ENCODE peak calls at places on chromosomes 3 and 15, in eight cellular contexts. T is right cardiac atrium; X is psoas muscle; B is CD8-positive, alpha-beta memory T cell; V is left ventricle myocardium inferior; F is stomach; R is PC-3; O is right lobe of liver. M is an unnamed sample.

GRCh38 chr15:89490550-89491315 is 5.7 kb downstream of the RHCG start:
- DNase-seq in T (no peak), X (no peak), B (no peak), V (no peak), F (no peak), R (no peak), O (no peak), M (no peak)

GRCh38 chr3:32238816-32239637 is 547 bp downstream of the CMTM8 start:
- DNase-seq in T (peak; percentile 32), X (peak; percentile 64), B (no peak), V (peak; percentile 43), F (peak; percentile 34), R (peak; percentile 39), O (peak; percentile 46), M (no peak)

GRCh38 chr3:177597325-177598109 is 400.2 kb upstream of the TBL1XR1 start:
- DNase-seq in T (peak; percentile 35), X (no peak), B (no peak), V (no peak), F (no peak), R (no peak), O (no peak), M (peak; percentile 63)

GRCh38 chr15:71221417-71221816 is 106.1 kb downstream of the THSD4 start:
- DNase-seq in T (no peak), X (no peak), B (no peak), V (no peak), F (no peak), R (no peak), O (no peak), M (no peak)

GRCh38 chr3:106813742-106814141 is 563.5 kb upstream of the CCDC54 start:
- DNase-seq in T (no peak), X (no peak), B (no peak), V (no peak), F (no peak), R (no peak), O (no peak), M (no peak)

GRCh38 chr3:55631766-55632331 is 144.7 kb upstream of the WNT5A start:
- DNase-seq in T (no peak), X (no peak), B (no peak), V (no peak), F (no peak), R (no peak), O (no peak), M (no peak)

GRCh38 chr3:42118762-42119361 is 27.7 kb downstream of the TRAK1 start:
- DNase-seq in T (no peak), X (peak; percentile 72), B (no peak), V (no peak), F (peak; percentile 56), R (peak; percentile 85), O (no peak), M (no peak)

GRCh38 chr3:133888739-133889340 is 6.8 kb downstream of the RAB6B start:
- DNase-seq in T (no peak), X (no peak), B (no peak), V (no peak), F (no peak), R (no peak), O (no peak), M (peak; percentile 28)

GRCh38 chr3:128969993-128970740 is 23.7 kb downstream of the CFAP92 start:
- DNase-seq in T (no peak), X (peak; percentile 71), B (peak; percentile 42), V (no peak), F (peak; percentile 51), R (peak; percentile 50), O (no peak), M (no peak)

GRCh38 chr3:107061466-107061865 is 315.8 kb upstream of the CCDC54 start:
- DNase-seq in T (no peak), X (no peak), B (no peak), V (no peak), F (no peak), R (no peak), O (no peak), M (no peak)

GRCh38 chr3:157091096-157091833 is 68.7 kb downstream of the CCNL1 start:
- DNase-seq in T (no peak), X (no peak), B (no peak), V (no peak), F (no peak), R (no peak), O (no peak), M (no peak)

GRCh38 chr15:66654718-66655375 is 47.2 kb upstream of the SMAD6 start:
- DNase-seq in T (peak; percentile 71), X (no peak), B (no peak), V (peak; percentile 45), F (peak; percentile 29), R (no peak), O (peak; percentile 58), M (no peak)

GRCh38 chr15:67880651-67881182 is 40.9 kb upstream of the RNU6-1 start:
- DNase-seq in T (no peak), X (no peak), B (no peak), V (no peak), F (peak; percentile 71), R (peak; percentile 52), O (peak; percentile 51), M (no peak)

GRCh38 chr3:171393032-171393744 is 67.0 kb downstream of the TNIK start:
- DNase-seq in T (no peak), X (no peak), B (no peak), V (no peak), F (no peak), R (no peak), O (no peak), M (no peak)

GRCh38 chr15:45573961-45574629 is 13.1 kb upstream of the BLOC1S6 start:
- DNase-seq in T (no peak), X (no peak), B (no peak), V (no peak), F (no peak), R (peak; percentile 44), O (no peak), M (no peak)

GRCh38 chr15:70494861-70495571 is 268.3 kb downstream of the UACA start:
- DNase-seq in T (no peak), X (no peak), B (no peak), V (no peak), F (no peak), R (peak; percentile 98), O (no peak), M (no peak)

GRCh38 chr3:184335661-184336483 is 1.5 kb upstream of the FAM131A start:
- DNase-seq in T (peak; percentile 89), X (peak; percentile 93), B (peak; percentile 86), V (peak; percentile 89), F (peak; percentile 90), R (peak; percentile 75), O (peak; percentile 90), M (peak; percentile 86)

GRCh38 chr15:57462391-57462790 is 86.1 kb downstream of the CGNL1 start:
- DNase-seq in T (no peak), X (no peak), B (no peak), V (no peak), F (no peak), R (peak; percentile 81), O (no peak), M (no peak)

GRCh38 chr3:164752814-164753213 is 325.5 kb downstream of the SI start:
- DNase-seq in T (no peak), X (no peak), B (no peak), V (no peak), F (no peak), R (no peak), O (no peak), M (no peak)

GRCh38 chr15:81006124-81006523 is 5.4 kb downstream of the TLNRD1 start:
- DNase-seq in T (no peak), X (no peak), B (no peak), V (no peak), F (no peak), R (no peak), O (no peak), M (no peak)
- H3K4me1 ChIP-seq in T (no peaks in the 10 kb centered on the region), X (peaks cover 3% of the 10 kb centered on the region), B (peaks cover 24% of the 10 kb centered on the region), V (peaks cover 92% of the 10 kb centered on the region), F (peaks cover 21% of the 10 kb centered on the region), R (peaks cover 44% of the 10 kb centered on the region), O (peaks cover 37% of the 10 kb centered on the region), M (peaks cover 41% of the 10 kb centered on the region)

GRCh38 chr15:96327155-96327741 is 3.3 kb upstream of the NR2F2 start:
- DNase-seq in T (no peak), X (no peak), B (no peak), V (no peak), F (no peak), R (peak; percentile 90), O (no peak), M (no peak)
- H3K27me3 ChIP-seq in T (no peaks in the 10 kb centered on the region), X (peaks cover 10% of the 10 kb centered on the region), B (peaks cover 68% of the 10 kb centered on the region), V (peaks cover 84% of the 10 kb centered on the region), F (no peaks in the 10 kb centered on the region), R (no peaks in the 10 kb centered on the region), O (no peaks in the 10 kb centered on the region), M (no peaks in the 10 kb centered on the region)

GRCh38 chr3:52522651-52523251 is 10.9 kb downstream of the NT5DC2 start:
- DNase-seq in T (no peak), X (peak; percentile 44), B (no peak), V (peak; percentile 10), F (no peak), R (no peak), O (no peak), M (no peak)

GRCh38 chr3:52520716-52521487 is 12.8 kb downstream of the NT5DC2 start:
- DNase-seq in T (peak; percentile 17), X (peak; percentile 42), B (no peak), V (no peak), F (no peak), R (no peak), O (no peak), M (no peak)

GRCh38 chr3:52523386-52524257 is 10.0 kb downstream of the NT5DC2 start:
- DNase-seq in T (peak; percentile 13), X (peak; percentile 46), B (no peak), V (peak; percentile 13), F (no peak), R (no peak), O (peak; percentile 19), M (no peak)

GRCh38 chr3:52521488-52521824 is 12.2 kb downstream of the NT5DC2 start:
- DNase-seq in T (peak; percentile 15), X (peak; percentile 36), B (no peak), V (no peak), F (no peak), R (no peak), O (no peak), M (no peak)

DNA sequence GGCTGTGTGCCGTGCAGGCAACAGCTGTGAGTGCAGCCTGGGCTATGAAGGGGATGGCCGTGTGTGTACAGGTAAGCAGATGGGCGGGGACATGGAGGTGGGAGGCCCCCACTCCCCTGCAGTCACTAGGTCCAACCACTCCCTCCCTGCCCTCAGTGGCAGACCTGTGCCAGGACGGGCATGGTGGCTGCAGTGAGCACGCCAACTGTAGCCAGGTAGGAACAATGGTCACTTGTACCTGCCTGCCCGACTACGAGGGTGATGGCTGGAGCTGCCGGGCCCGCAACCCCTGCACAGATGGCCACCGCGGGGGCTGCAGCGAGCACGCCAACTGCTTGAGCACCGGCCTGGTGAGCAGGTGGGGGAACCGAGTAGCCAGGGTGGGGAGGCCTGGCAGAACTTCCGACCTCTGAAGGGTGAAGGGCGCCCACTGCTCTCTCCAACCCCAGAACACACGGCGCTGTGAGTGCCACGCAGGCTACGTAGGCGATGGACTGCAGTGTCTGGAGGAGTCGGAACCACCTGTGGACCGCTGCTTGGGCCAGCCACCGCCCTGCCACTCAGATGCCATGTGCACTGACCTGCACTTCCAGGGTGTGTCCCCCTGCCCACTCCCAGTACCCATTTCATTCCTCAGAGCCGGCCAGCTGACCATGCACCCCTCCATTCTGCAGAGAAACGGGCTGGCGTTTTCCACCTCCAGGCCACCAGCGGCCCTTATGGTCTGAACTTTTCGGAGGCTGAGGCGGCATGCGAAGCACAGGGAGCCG is 11.6 kb downstream of the NT5DC2 start:
- DNase-seq in T (peak; percentile 5), X (peak; percentile 46), B (no peak), V (peak; percentile 5), F (no peak), R (no peak), O (peak; percentile 13), M (no peak)
- H3K4me3 ChIP-seq in T (no peak overlapping the region), X (no peak overlapping the region), B (no peak overlapping the region), V (no peak overlapping the region), F (no peak overlapping the region), R (no peak overlapping the region), O (no peak overlapping the region), M (no peak overlapping the region)

GRCh38 chr3:139611540-139611939 is 66.2 kb downstream of the NMNAT3 start:
- DNase-seq in T (no peak), X (no peak), B (no peak), V (no peak), F (no peak), R (no peak), O (no peak), M (no peak)
- H3K4me1 ChIP-seq in T (no peaks in the 10 kb centered on the region), X (no peaks in the 10 kb centered on the region), B (no peaks in the 10 kb centered on the region), V (no peaks in the 10 kb centered on the region), F (no peaks in the 10 kb centered on the region), R (no peaks in the 10 kb centered on the region), O (no peaks in the 10 kb centered on the region), M (no peaks in the 10 kb centered on the region)

M was measured in right atrium auricular region.